ENCODE peak calls at places on chromosomes 2 and 18, in five cellular contexts. S is astrocyte of the spinal cord; F is fibroblast of mammary gland; N is CD4-positive, alpha-beta memory T cell; Y is NCI-H1417. K is an unnamed sample.

GRCh38 chr2:212892193-212892592 is 259.2 kb downstream of the IKZF2 start:
- DNase-seq in S (peak; percentile 48), F (peak; percentile 70), N (no peak), Y (peak; percentile 59), K (peak; percentile 67)

GRCh38 chr2:108889907-108890306 is 99.1 kb downstream of the EDAR start:
- DNase-seq in S (no peak), F (no peak), N (no peak), Y (no peak), K (no peak)

GRCh38 chr2:114330594-114330993 is 111.8 kb upstream of the DPP10 start:
- DNase-seq in S (no peak), F (no peak), N (no peak), Y (no peak), K (no peak)

GRCh38 chr2:43387092-43388062 is 161.0 kb upstream of the ZFP36L2 start:
- DNase-seq in S (peak; percentile 66), F (peak; percentile 33), N (no peak), Y (no peak), K (no peak)

GRCh38 chr2:160920791-160921303 is 239.4 kb upstream of the TANK start:
- DNase-seq in S (peak; percentile 80), F (peak; percentile 97), N (no peak), Y (no peak), K (no peak)

GRCh38 chr18:75029456-75029855 is 179.5 kb downstream of the PTGR3 start:
- DNase-seq in S (no peak), F (no peak), N (peak; percentile 20), Y (no peak), K (no peak)

GRCh38 chr2:135703300-135703699 is 38.4 kb upstream of the UBXN4 start:
- DNase-seq in S (no peak), F (no peak), N (no peak), Y (no peak), K (no peak)

GRCh38 chr2:59249441-59250330 is 1008.6 kb upstream of the FANCL start:
- DNase-seq in S (peak; percentile 1), F (no peak), N (no peak), Y (peak; percentile 91), K (no peak)

GRCh38 chr2:99831772-99832171 is 310.6 kb downstream of the AFF3 start:
- DNase-seq in S (no peak), F (no peak), N (no peak), Y (no peak), K (no peak)

GRCh38 chr18:55416791-55417190 is 171.2 kb downstream of the TCF4 start:
- DNase-seq in S (no peak), F (no peak), N (no peak), Y (peak; percentile 54), K (no peak)

GRCh38 chr2:168160897-168161296 is 86.5 kb downstream of the STK39 start:
- DNase-seq in S (no peak), F (peak; percentile 32), N (peak; percentile 17), Y (peak; percentile 1), K (peak; percentile 90)

GRCh38 chr2:230435431-230435830 is 19.4 kb downstream of the SP100 start:
- DNase-seq in S (no peak), F (no peak), N (no peak), Y (no peak), K (no peak)

GRCh38 chr2:854460-854859 is 96.2 kb upstream of the SNTG2 start:
- DNase-seq in S (no peak), F (peak; percentile 4), N (peak; percentile 14), Y (peak; percentile 16), K (peak; percentile 62)

GRCh38 chr18:61845212-61845611 is 47.6 kb downstream of the RNF152 start:
- DNase-seq in S (peak; percentile 24), F (no peak), N (no peak), Y (no peak), K (no peak)

GRCh38 chr2:24643051-24643450 is 150.1 kb downstream of the PTRHD1 start:
- DNase-seq in S (no peak), F (no peak), N (no peak), Y (no peak), K (no peak)

GRCh38 chr2:2573658-2574293 is 242.7 kb upstream of the MYT1L start:
- DNase-seq in S (peak; percentile 0), F (peak; percentile 11), N (no peak), Y (peak; percentile 51), K (peak; percentile 55)

GRCh38 chr2:227493524-227493923 is 21.6 kb downstream of the AGFG1 start:
- DNase-seq in S (no peak), F (no peak), N (no peak), Y (no peak), K (peak; percentile 46)

GRCh38 chr2:170492010-170492409 is 223.1 kb upstream of the SP5 start:
- DNase-seq in S (no peak), F (no peak), N (no peak), Y (no peak), K (no peak)

GRCh38 chr18:24270937-24271380 is 126.7 kb downstream of the OSBPL1A start:
- DNase-seq in S (peak; percentile 60), F (peak; percentile 63), N (no peak), Y (peak; percentile 55), K (peak; percentile 56)

GRCh38 chr2:183490930-183491329 is 366.7 kb downstream of the NUP35 start:
- DNase-seq in S (peak; percentile 70), F (peak; percentile 60), N (no peak), Y (peak; percentile 6), K (no peak)

GRCh38 chr2:26011990-26012856 is 21.7 kb upstream of the RAB10 start:
- DNase-seq in S (peak; percentile 25), F (peak; percentile 36), N (no peak), Y (peak; percentile 46), K (peak; percentile 82)

K was measured in mesendoderm.